ENCODE peak calls at places on chromosomes 3 and 15, in ten cellular contexts. L is activated CD8-positive, alpha-beta memory T cell treated with anti-CD3 and anti-CD28 coated beads for 1 hour; Z is activated CD4-positive, alpha-beta T cell treated with anti-CD3 and anti-CD28 coated beads for 4 hours; X is GM06990; Y is fibroblast of the conjunctiva; F is stimulated activated effector memory CD8-positive, alpha-beta T cell treated with anti-CD3 and anti-CD28 coated beads, Interleukin-12 subunit alpha, Interleukin-12 subunit beta, amount 100 ng/mL, for 72 hours; M is HTR-8/SVneo; P is activated gamma-delta T cell treated with Interleukin-2 at 50 U/mL for 16 hours; Q is ACHN; H is cardiac fibroblast. W is an unnamed sample.

GRCh38 chr15:41513282-41514227 is at the start of gene LTK:
- DNase-seq in L (no peak), Z (peak), X (peak), Y (no peak), F (no peak), M (no peak), P (peak), Q (no peak), H (no peak), W (no peak)

GRCh38 chr3:127569160-127569559 is 21.4 kb downstream of the TPRA1 start:
- DNase-seq in L (no peak), Z (no peak), X (no peak), Y (no peak), F (no peak), M (no peak), P (no peak), Q (no peak), H (no peak), W (no peak)

GRCh38 chr15:58526647-58527192 is 94.9 kb downstream of the LIPC start:
- DNase-seq in L (no peak), Z (no peak), X (no peak), Y (no peak), F (no peak), M (no peak), P (no peak), Q (no peak), H (no peak), W (no peak)

GRCh38 chr15:43134157-43134637 is 811 bp downstream of the TMEM62 start:
- DNase-seq in L (no peak), Z (no peak), X (no peak), Y (no peak), F (peak), M (no peak), P (peak), Q (no peak), H (no peak), W (no peak)

GRCh38 chr3:133745981-133746721 is at the start of gene TF:
- DNase-seq in L (no peak), Z (no peak), X (no peak), Y (no peak), F (no peak), M (no peak), P (no peak), Q (no peak), H (peak), W (no peak)

GRCh38 chr3:31066999-31067398 is 172.5 kb upstream of the GADL1 start:
- DNase-seq in L (no peak), Z (no peak), X (no peak), Y (peak), F (no peak), M (peak), P (no peak), Q (no peak), H (peak), W (no peak)

GRCh38 chr15:84572231-84572630 is 28.6 kb upstream of the ZSCAN2 start:
- DNase-seq in L (no peak), Z (no peak), X (no peak), Y (no peak), F (no peak), M (no peak), P (no peak), Q (no peak), H (no peak), W (no peak)

GRCh38 chr15:28892789-28893610 is 7.2 kb downstream of the APBA2 start:
- DNase-seq in L (no peak), Z (no peak), X (no peak), Y (no peak), F (no peak), M (no peak), P (no peak), Q (no peak), H (peak), W (no peak)

GRCh38 chr3:127961963-127962362 is 46.9 kb downstream of the KBTBD12 start:
- DNase-seq in L (no peak), Z (no peak), X (no peak), Y (no peak), F (no peak), M (peak), P (no peak), Q (peak), H (no peak), W (peak)

GRCh38 chr3:149356630-149357029 is 20.8 kb downstream of the TM4SF1 start:
- DNase-seq in L (no peak), Z (no peak), X (no peak), Y (no peak), F (no peak), M (no peak), P (no peak), Q (no peak), H (no peak), W (no peak)

GRCh38 chr15:72163719-72164118 is 33.9 kb downstream of the GRAMD2A start:
- DNase-seq in L (no peak), Z (no peak), X (no peak), Y (no peak), F (no peak), M (no peak), P (no peak), Q (no peak), H (no peak), W (no peak)

GRCh38 chr15:87354661-87355410 is 901.7 kb downstream of the NTRK3 start:
- DNase-seq in L (no peak), Z (no peak), X (no peak), Y (no peak), F (no peak), M (peak), P (no peak), Q (peak), H (peak), W (no peak)

GRCh38 chr3:59424268-59425010 is 374.6 kb upstream of the CFAP20DC start:
- DNase-seq in L (no peak), Z (no peak), X (no peak), Y (peak), F (no peak), M (no peak), P (peak), Q (no peak), H (peak), W (no peak)

GRCh38 chr3:118168175-118168574 is 866.5 kb downstream of the IGSF11 start:
- DNase-seq in L (no peak), Z (no peak), X (no peak), Y (no peak), F (no peak), M (no peak), P (no peak), Q (no peak), H (no peak), W (no peak)

GRCh38 chr3:190131329-190131728 is 10.6 kb upstream of the P3H2 start:
- DNase-seq in L (no peak), Z (no peak), X (no peak), Y (peak), F (no peak), M (no peak), P (no peak), Q (peak), H (peak), W (no peak)

GRCh38 chr3:50581459-50581842 is 12.1 kb downstream of the HEMK1 start:
- DNase-seq in L (no peak), Z (no peak), X (no peak), Y (no peak), F (no peak), M (no peak), P (no peak), Q (no peak), H (no peak), W (no peak)

GRCh38 chr3:40310690-40311089 is 1.2 kb downstream of the EIF1B start:
- DNase-seq in L (no peak), Z (no peak), X (no peak), Y (peak), F (no peak), M (no peak), P (no peak), Q (no peak), H (peak), W (no peak)

GRCh38 chr3:185423178-185423577 is 60.2 kb downstream of the MAP3K13 start:
- DNase-seq in L (no peak), Z (no peak), X (no peak), Y (no peak), F (no peak), M (no peak), P (no peak), Q (peak), H (peak), W (peak)

GRCh38 chr15:101310508-101310907 is 15.5 kb upstream of the SNRPA1 start:
- DNase-seq in L (no peak), Z (no peak), X (no peak), Y (no peak), F (no peak), M (no peak), P (no peak), Q (no peak), H (no peak), W (no peak)

GRCh38 chr3:138332472-138333073 is 2.9 kb upstream of the NME9 start:
- DNase-seq in L (no peak), Z (no peak), X (no peak), Y (no peak), F (no peak), M (no peak), P (no peak), Q (peak), H (peak), W (peak)

GRCh38 chr3:158103131-158103955 is 2.9 kb downstream of the SHOX2 start:
- DNase-seq in L (no peak), Z (no peak), X (peak), Y (no peak), F (no peak), M (no peak), P (no peak), Q (no peak), H (peak), W (no peak)

GRCh38 chr3:157082305-157082981 is 77.5 kb downstream of the CCNL1 start:
- DNase-seq in L (no peak), Z (no peak), X (no peak), Y (no peak), F (no peak), M (no peak), P (no peak), Q (peak), H (no peak), W (no peak)

GRCh38 chr3:32460031-32460749 is 42.5 kb downstream of the CMTM6 start:
- DNase-seq in L (peak), Z (peak), X (peak), Y (no peak), F (peak), M (no peak), P (peak), Q (no peak), H (peak), W (no peak)

GRCh38 chr15:77002436-77002835 is 7.5 kb downstream of the PSTPIP1 start:
- DNase-seq in L (no peak), Z (no peak), X (no peak), Y (no peak), F (no peak), M (no peak), P (no peak), Q (no peak), H (no peak), W (no peak)

GRCh38 chr15:98321916-98322315 is 326.4 kb upstream of the IGF1R start:
- DNase-seq in L (no peak), Z (no peak), X (no peak), Y (no peak), F (no peak), M (no peak), P (no peak), Q (peak), H (no peak), W (no peak)

GRCh38 chr3:188947401-188947982 is 224.3 kb upstream of the TPRG1 start:
- DNase-seq in L (no peak), Z (no peak), X (no peak), Y (peak), F (no peak), M (peak), P (no peak), Q (peak), H (peak), W (peak)

GRCh38 chr15:68487087-68487843 is 55.3 kb upstream of the ITGA11 start:
- DNase-seq in L (no peak), Z (no peak), X (no peak), Y (no peak), F (no peak), M (no peak), P (no peak), Q (no peak), H (peak), W (no peak)

GRCh38 chr15:24945711-24946110 is 9.1 kb upstream of the SNRPN start:
- DNase-seq in L (no peak), Z (no peak), X (no peak), Y (no peak), F (no peak), M (no peak), P (no peak), Q (no peak), H (no peak), W (no peak)

GRCh38 chr3:4350789-4351163 is 47.6 kb downstream of the SETMAR start:
- DNase-seq in L (no peak), Z (peak), X (no peak), Y (peak), F (peak), M (peak), P (peak), Q (peak), H (peak), W (peak)

W was measured in A549.